ENCODE peak calls at places on chromosomes 1 and 21, in four cellular contexts. Q is IMR-90, B is HepG2, W is A549. Y is an unnamed sample.

GRCh38 chr1:170426596-170426995 is 105.4 kb upstream of the GORAB start:
- DNase-seq in Q (no peak), B (no peak), W (no peak), Y (no peak)

GRCh38 chr1:164310166-164310565 is 248.8 kb upstream of the PBX1 start:
- DNase-seq in Q (no peak), B (no peak), W (no peak), Y (no peak)

GRCh38 chr1:165877940-165878556 is 50.6 kb downstream of the UCK2 start:
- DNase-seq in Q (no peak), B (no peak), W (no peak), Y (no peak)

GRCh38 chr1:73162576-73162975 is 880.2 kb upstream of the NEGR1 start:
- DNase-seq in Q (no peak), B (no peak), W (no peak), Y (no peak)

GRCh38 chr1:88867743-88868521 is 23.4 kb downstream of the GTF2B start:
- DNase-seq in Q (peak; percentile 97), B (no peak), W (no peak), Y (no peak)

GRCh38 chr1:228226141-228226874 is 18.5 kb downstream of the OBSCN start:
- DNase-seq in Q (no peak), B (no peak), W (no peak), Y (no peak)

GRCh38 chr1:191350938-191351337 is 807.3 kb upstream of the RGS18 start:
- DNase-seq in Q (no peak), B (no peak), W (no peak), Y (no peak)

GRCh38 chr1:24308365-24309015 is 10.7 kb upstream of the GRHL3 start:
- DNase-seq in Q (no peak), B (no peak), W (no peak), Y (no peak)

GRCh38 chr1:230165526-230165925 is 98.5 kb downstream of the GALNT2 start:
- DNase-seq in Q (no peak), B (no peak), W (no peak), Y (no peak)

GRCh38 chr1:201391651-201392511 is 7.2 kb downstream of the LAD1 start:
- DNase-seq in Q (no peak), B (no peak), W (no peak), Y (no peak)

GRCh38 chr1:77506771-77507170 is 175.7 kb downstream of the ZZZ3 start:
- DNase-seq in Q (no peak), B (no peak), W (no peak), Y (no peak)

GRCh38 chr1:46455951-46456350 is 33.7 kb upstream of the DMBX1 start:
- DNase-seq in Q (no peak), B (no peak), W (no peak), Y (no peak)

GRCh38 chr1:109502368-109502851 is 7.1 kb downstream of the AMIGO1 start:
- DNase-seq in Q (no peak), B (no peak), W (no peak), Y (no peak)

GRCh38 chr1:96234299-96234698 is 487.3 kb upstream of the PTBP2 start:
- DNase-seq in Q (peak; percentile 42), B (peak; percentile 2), W (peak; percentile 0), Y (no peak)

GRCh38 chr1:47659141-47659540 is 221.3 kb downstream of the FOXD2 start:
- DNase-seq in Q (no peak), B (no peak), W (no peak), Y (no peak)

GRCh38 chr1:218463194-218464156 is 118.3 kb downstream of the TGFB2 start:
- DNase-seq in Q (peak; percentile 79), B (no peak), W (no peak), Y (no peak)

GRCh38 chr1:5105744-5106143 is 451.3 kb downstream of the AJAP1 start:
- DNase-seq in Q (no peak), B (no peak), W (no peak), Y (no peak)

GRCh38 chr1:172697463-172698100 is 38.7 kb downstream of the FASLG start:
- DNase-seq in Q (no peak), B (no peak), W (no peak), Y (no peak)

GRCh38 chr1:16155537-16156410 is at the start of gene EPHA2:
- DNase-seq in Q (peak; percentile 86), B (peak; percentile 93), W (peak; percentile 79), Y (no peak)

GRCh38 chr1:205248793-205249601 is 21.3 kb downstream of the TMCC2 start:
- DNase-seq in Q (peak; percentile 75), B (no peak), W (no peak), Y (peak; percentile 68)

GRCh38 chr1:159012495-159012894 is 2.8 kb downstream of the IFI16 start:
- DNase-seq in Q (peak; percentile 24), B (no peak), W (no peak), Y (no peak)

GRCh38 chr1:163528710-163529348 is 207.1 kb downstream of the NUF2 start:
- DNase-seq in Q (peak; percentile 15), B (peak; percentile 7), W (no peak), Y (peak; percentile 37)

GRCh38 chr1:2593251-2593878 is 6.8 kb downstream of the PRXL2B start:
- DNase-seq in Q (no peak), B (no peak), W (no peak), Y (no peak)

GRCh38 chr1:89271616-89272015 is 1.0 kb downstream of the GBP5 start:
- DNase-seq in Q (peak; percentile 3), B (no peak), W (no peak), Y (no peak)

GRCh38 chr1:62727656-62728396 is 39.6 kb upstream of the DOCK7 start:
- DNase-seq in Q (peak; percentile 43), B (no peak), W (no peak), Y (peak; percentile 8)

GRCh38 chr1:198734323-198735008 is 95.6 kb downstream of the PTPRC start:
- DNase-seq in Q (no peak), B (no peak), W (no peak), Y (no peak)

GRCh38 chr1:177235350-177235749 is 64.6 kb downstream of the BRINP2 start:
- DNase-seq in Q (no peak), B (no peak), W (no peak), Y (no peak)

GRCh38 chr1:109557520-109557919 is 9.1 kb downstream of the GNAI3 start:
- DNase-seq in Q (no peak), B (no peak), W (no peak), Y (peak; percentile 47)

GRCh38 chr1:21312407-21312992 is 22.2 kb upstream of the ECE1 start:
- DNase-seq in Q (no peak), B (peak; percentile 89), W (no peak), Y (no peak)

GRCh38 chr21:34129039-34129891 is 55.9 kb downstream of the MRPS6 start:
- DNase-seq in Q (peak; percentile 92), B (no peak), W (no peak), Y (peak; percentile 31)

GRCh38 chr1:222627232-222627631 is 9.3 kb downstream of the MIA3 start:
- DNase-seq in Q (peak; percentile 61), B (no peak), W (no peak), Y (no peak)

GRCh38 chr21:45533731-45534571 is 8.3 kb downstream of the SLC19A1 start:
- DNase-seq in Q (no peak), B (no peak), W (no peak), Y (no peak)

GRCh38 chr1:169809370-169810095 is 14.8 kb upstream of the METTL18 start:
- DNase-seq in Q (peak; percentile 35), B (peak; percentile 29), W (peak; percentile 16), Y (peak; percentile 46)

DNA sequence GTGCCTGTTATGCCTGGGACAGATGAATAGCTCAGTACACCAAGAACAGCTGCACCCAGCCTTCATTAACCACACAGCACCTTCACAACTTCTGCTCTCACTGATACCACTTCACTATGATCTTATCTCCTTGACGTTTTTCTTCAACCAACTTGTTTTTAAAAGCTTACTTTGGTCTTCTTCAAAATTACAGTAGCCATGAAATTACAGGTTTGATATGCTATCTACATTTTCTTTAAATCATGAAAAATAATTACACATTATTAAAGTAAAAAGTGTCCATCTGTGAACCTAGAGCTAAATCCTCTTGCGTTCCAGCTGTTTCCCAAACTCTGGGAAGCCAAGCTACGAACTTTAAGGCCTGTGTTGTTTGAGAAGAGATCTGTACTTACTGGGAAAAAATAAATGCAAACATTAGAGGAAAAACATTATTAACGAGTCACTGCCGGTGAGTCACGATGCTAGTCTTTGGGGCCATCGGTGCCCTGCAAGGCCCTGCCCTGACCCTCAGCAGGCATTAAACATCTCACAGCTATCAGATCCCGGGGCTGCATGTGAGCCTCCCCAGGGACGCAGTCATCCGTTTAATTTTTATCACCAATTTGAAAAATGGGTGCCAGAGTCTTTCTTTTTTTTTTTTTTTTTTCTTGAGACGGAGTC is 56.3 kb upstream of the GPR153 start:
- DNase-seq in Q (peak; percentile 38), B (no peak), W (no peak), Y (peak; percentile 59)
- TF ChIP-seq RAD21 in Q (no peak), B (no peak), W (no peak), Y (no peak)

DNA sequence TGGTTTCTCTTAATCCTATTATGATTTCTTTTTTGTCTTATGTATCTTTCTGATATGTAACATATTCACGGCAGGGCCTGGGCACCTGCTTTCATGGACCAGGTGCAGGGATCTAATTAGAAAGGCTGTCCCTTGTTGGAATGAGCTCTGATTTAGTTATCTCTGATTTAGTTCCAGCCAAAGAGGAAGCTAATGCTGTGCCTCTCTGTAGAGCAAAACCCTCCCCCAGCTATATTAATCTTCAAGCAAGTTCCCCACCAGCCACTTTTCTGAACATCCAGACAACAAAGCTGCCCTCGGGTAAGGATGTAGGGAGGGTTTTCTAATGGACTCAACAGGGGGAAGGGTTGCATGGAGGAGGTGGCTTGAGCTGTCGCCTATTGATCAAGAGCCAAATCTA is 6.1 kb downstream of the TSACC start:
- DNase-seq in Q (no peak), B (no peak), W (no peak), Y (no peak)
- TF ChIP-seq RAD21 in Q (no peak), B (no peak), W (no peak), Y (no peak)

GRCh38 chr1:70293186-70293843 is 61.2 kb downstream of the ANKRD13C start:
- DNase-seq in Q (no peak), B (no peak), W (no peak), Y (no peak)

GRCh38 chr1:70290248-70290647 is 64.3 kb downstream of the ANKRD13C start:
- DNase-seq in Q (peak; percentile 71), B (no peak), W (no peak), Y (no peak)

GRCh38 chr1:70299472-70299871 is 55.0 kb downstream of the ANKRD13C start:
- DNase-seq in Q (no peak), B (no peak), W (no peak), Y (no peak)

GRCh38 chr1:70295737-70296136 is 58.8 kb downstream of the ANKRD13C start:
- DNase-seq in Q (no peak), B (no peak), W (no peak), Y (no peak)
- TF ChIP-seq RAD21 in Q (no peak), B (no peak), W (no peak), Y (no peak)

GRCh38 chr1:241608379-241609033 is 31.7 kb downstream of the CHML start:
- DNase-seq in Q (peak; percentile 79), B (no peak), W (no peak), Y (no peak)

GRCh38 chr1:241603626-241604337 is 36.4 kb downstream of the CHML start:
- DNase-seq in Q (peak; percentile 69), B (no peak), W (no peak), Y (no peak)

GRCh38 chr1:241607497-241607896 is 32.7 kb downstream of the CHML start:
- DNase-seq in Q (no peak), B (no peak), W (no peak), Y (no peak)

GRCh38 chr1:241605146-241605805 is 34.9 kb downstream of the CHML start:
- DNase-seq in Q (no peak), B (peak; percentile 26), W (peak; percentile 64), Y (no peak)

DNA sequence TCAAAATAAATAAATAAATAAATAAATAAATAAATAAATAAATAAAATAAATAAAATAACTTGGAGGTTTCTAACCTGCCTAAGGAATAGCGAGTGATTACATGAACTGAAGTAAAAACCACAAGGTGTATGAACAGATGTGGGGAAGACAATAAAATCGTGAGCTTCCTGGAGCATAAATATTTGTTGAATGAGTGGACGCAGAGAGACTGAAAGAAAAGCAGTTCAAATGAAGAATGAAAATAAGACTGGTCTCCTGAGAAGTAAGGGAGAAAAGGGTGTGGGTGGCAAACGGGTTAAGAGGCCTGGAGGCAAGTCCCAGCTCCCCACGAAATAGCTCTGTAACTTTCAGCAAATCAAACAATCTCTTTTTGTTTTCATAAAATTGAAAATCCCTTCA is 33.6 kb downstream of the CHML start:
- DNase-seq in Q (no peak), B (no peak), W (no peak), Y (no peak)
- TF ChIP-seq RAD21 in Q (no peak), B (no peak), W (no peak), Y (no peak)

Y was measured in K562.